ENCODE peak calls at places on chromosomes 3 and 15, in six cellular contexts. One of them, this sample, is unnamed.

GRCh38 chr3:17233398-17233800 is 348.6 kb downstream of the PLCL2 start:
- DNase-seq in kidney glomerular epithelial cell: peak; percentile 61
- DNase-seq in RPMI8226: peak; percentile 46
- DNase-seq in NCI-H345: peak; percentile 51
- DNase-seq in fibroblast of mammary gland: peak; percentile 77
- DNase-seq in skeletal muscle cell: peak; percentile 17
- DNase-seq in this sample: peak; percentile 67

GRCh38 chr3:173135059-173135458 is 6.0 kb downstream of the SPATA16 start:
- DNase-seq in NCI-H345: no peak
- DNase-seq in kidney glomerular epithelial cell: peak; percentile 43
- DNase-seq in fibroblast of mammary gland: no peak
- DNase-seq in RPMI8226: no peak
- DNase-seq in skeletal muscle cell: no peak
- DNase-seq in this sample: no peak

GRCh38 chr3:159928692-159929091 is 59.9 kb upstream of the IL12A start:
- DNase-seq in RPMI8226: no peak
- DNase-seq in NCI-H345: no peak
- DNase-seq in fibroblast of mammary gland: peak; percentile 98
- DNase-seq in skeletal muscle cell: peak; percentile 99
- DNase-seq in kidney glomerular epithelial cell: peak; percentile 99
- DNase-seq in this sample: peak; percentile 98

GRCh38 chr3:54083901-54084300 is 38.5 kb upstream of the CACNA2D3 start:
- DNase-seq in kidney glomerular epithelial cell: no peak
- DNase-seq in skeletal muscle cell: no peak
- DNase-seq in fibroblast of mammary gland: no peak
- DNase-seq in RPMI8226: no peak
- DNase-seq in NCI-H345: no peak
- DNase-seq in this sample: no peak

GRCh38 chr3:19972056-19972455 is 25.2 kb downstream of the RAB5A start:
- DNase-seq in NCI-H345: no peak
- DNase-seq in fibroblast of mammary gland: peak; percentile 12
- DNase-seq in RPMI8226: no peak
- DNase-seq in kidney glomerular epithelial cell: no peak
- DNase-seq in skeletal muscle cell: no peak
- DNase-seq in this sample: peak; percentile 62

GRCh38 chr3:131361464-131362421 is 19.8 kb upstream of the NUDT16 start:
- DNase-seq in fibroblast of mammary gland: peak; percentile 64
- DNase-seq in NCI-H345: peak; percentile 31
- DNase-seq in RPMI8226: no peak
- DNase-seq in kidney glomerular epithelial cell: peak; percentile 53
- DNase-seq in skeletal muscle cell: no peak
- DNase-seq in this sample: peak; percentile 10

GRCh38 chr15:70253461-70254156 is 155.9 kb upstream of the TLE3 start:
- DNase-seq in RPMI8226: no peak
- DNase-seq in NCI-H345: no peak
- DNase-seq in skeletal muscle cell: no peak
- DNase-seq in kidney glomerular epithelial cell: no peak
- DNase-seq in fibroblast of mammary gland: no peak
- DNase-seq in this sample: no peak

GRCh38 chr3:33377931-33378330 is 62.3 kb downstream of the UBP1 start:
- DNase-seq in RPMI8226: no peak
- DNase-seq in kidney glomerular epithelial cell: peak; percentile 12
- DNase-seq in fibroblast of mammary gland: peak; percentile 82
- DNase-seq in NCI-H345: no peak
- DNase-seq in skeletal muscle cell: no peak
- DNase-seq in this sample: peak; percentile 84

GRCh38 chr15:74619916-74620635 is 4.4 kb downstream of the CLK3 start:
- DNase-seq in skeletal muscle cell: no peak
- DNase-seq in NCI-H345: no peak
- DNase-seq in kidney glomerular epithelial cell: no peak
- DNase-seq in RPMI8226: no peak
- DNase-seq in fibroblast of mammary gland: no peak
- DNase-seq in this sample: no peak

GRCh38 chr15:67074886-67075229 is 9.5 kb downstream of the SMAD3 start:
- DNase-seq in fibroblast of mammary gland: peak; percentile 47
- DNase-seq in NCI-H345: no peak
- DNase-seq in kidney glomerular epithelial cell: no peak
- DNase-seq in skeletal muscle cell: no peak
- DNase-seq in RPMI8226: no peak
- DNase-seq in this sample: peak; percentile 24

GRCh38 chr3:196800742-196801141 is 61.1 kb downstream of the PAK2 start:
- DNase-seq in RPMI8226: no peak
- DNase-seq in skeletal muscle cell: no peak
- DNase-seq in kidney glomerular epithelial cell: no peak
- DNase-seq in fibroblast of mammary gland: no peak
- DNase-seq in NCI-H345: no peak
- DNase-seq in this sample: no peak

GRCh38 chr3:10006762-10007090 is 19.5 kb upstream of the FANCD2 start:
- DNase-seq in kidney glomerular epithelial cell: no peak
- DNase-seq in RPMI8226: no peak
- DNase-seq in fibroblast of mammary gland: no peak
- DNase-seq in skeletal muscle cell: no peak
- DNase-seq in NCI-H345: no peak
- DNase-seq in this sample: no peak

GRCh38 chr15:70054366-70054765 is 43.4 kb downstream of the TLE3 start:
- DNase-seq in NCI-H345: no peak
- DNase-seq in RPMI8226: no peak
- DNase-seq in kidney glomerular epithelial cell: no peak
- DNase-seq in skeletal muscle cell: no peak
- DNase-seq in fibroblast of mammary gland: no peak
- DNase-seq in this sample: no peak

GRCh38 chr15:38144921-38145320 is 107.7 kb upstream of the SPRED1 start:
- DNase-seq in skeletal muscle cell: no peak
- DNase-seq in fibroblast of mammary gland: peak; percentile 68
- DNase-seq in kidney glomerular epithelial cell: no peak
- DNase-seq in NCI-H345: no peak
- DNase-seq in RPMI8226: no peak
- DNase-seq in this sample: peak; percentile 30

GRCh38 chr3:172707967-172708366 is 2.9 kb downstream of the NCEH1 start:
- DNase-seq in fibroblast of mammary gland: peak; percentile 37
- DNase-seq in kidney glomerular epithelial cell: no peak
- DNase-seq in NCI-H345: no peak
- DNase-seq in skeletal muscle cell: no peak
- DNase-seq in RPMI8226: no peak
- DNase-seq in this sample: peak; percentile 86

GRCh38 chr15:51314391-51315337 is 23.7 kb downstream of the CYP19A1 start:
- DNase-seq in RPMI8226: no peak
- DNase-seq in skeletal muscle cell: no peak
- DNase-seq in NCI-H345: no peak
- DNase-seq in kidney glomerular epithelial cell: no peak
- DNase-seq in fibroblast of mammary gland: no peak
- DNase-seq in this sample: no peak

GRCh38 chr15:72685925-72686794 is at the start of the genes BBS4 and HIGD2B:
- DNase-seq in kidney glomerular epithelial cell: no peak
- DNase-seq in RPMI8226: peak; percentile 98
- DNase-seq in fibroblast of mammary gland: peak; percentile 83
- DNase-seq in skeletal muscle cell: peak; percentile 38
- DNase-seq in NCI-H345: no peak
- DNase-seq in this sample: peak; percentile 83

GRCh38 chr15:55088207-55088606 is 108.5 kb downstream of the RSL24D1 start:
- DNase-seq in NCI-H345: no peak
- DNase-seq in RPMI8226: no peak
- DNase-seq in skeletal muscle cell: no peak
- DNase-seq in fibroblast of mammary gland: no peak
- DNase-seq in kidney glomerular epithelial cell: no peak
- DNase-seq in this sample: no peak

GRCh38 chr3:104102386-104102785 is 1264.3 kb upstream of the ALCAM start:
- DNase-seq in skeletal muscle cell: peak; percentile 41
- DNase-seq in RPMI8226: peak; percentile 52
- DNase-seq in kidney glomerular epithelial cell: peak; percentile 62
- DNase-seq in fibroblast of mammary gland: peak; percentile 55
- DNase-seq in NCI-H345: peak; percentile 27
- DNase-seq in this sample: peak; percentile 55

GRCh38 chr15:88878720-88879184 is 16.6 kb downstream of the HAPLN3 start:
- DNase-seq in skeletal muscle cell: no peak
- DNase-seq in RPMI8226: peak; percentile 86
- DNase-seq in fibroblast of mammary gland: peak; percentile 44
- DNase-seq in kidney glomerular epithelial cell: peak; percentile 18
- DNase-seq in NCI-H345: peak; percentile 35
- DNase-seq in this sample: peak; percentile 35

GRCh38 chr15:56735589-56735988 is 2.3 kb upstream of the ZNF280D start:
- DNase-seq in NCI-H345: no peak
- DNase-seq in fibroblast of mammary gland: no peak
- DNase-seq in kidney glomerular epithelial cell: no peak
- DNase-seq in RPMI8226: no peak
- DNase-seq in skeletal muscle cell: no peak
- DNase-seq in this sample: no peak

GRCh38 chr15:28117591-28117990 is 18.5 kb upstream of the OCA2 start:
- DNase-seq in RPMI8226: no peak
- DNase-seq in NCI-H345: no peak
- DNase-seq in kidney glomerular epithelial cell: no peak
- DNase-seq in skeletal muscle cell: no peak
- DNase-seq in fibroblast of mammary gland: no peak
- DNase-seq in this sample: no peak

GRCh38 chr3:123026551-123027291 is 842 bp downstream of the SEMA5B start:
- DNase-seq in NCI-H345: no peak
- DNase-seq in fibroblast of mammary gland: no peak
- DNase-seq in kidney glomerular epithelial cell: no peak
- DNase-seq in RPMI8226: no peak
- DNase-seq in skeletal muscle cell: no peak
- DNase-seq in this sample: no peak

GRCh38 chr15:21261396-21261964 is 178.8 kb downstream of the POTEB3 start:
- DNase-seq in skeletal muscle cell: no peak
- DNase-seq in NCI-H345: no peak
- DNase-seq in kidney glomerular epithelial cell: no peak
- DNase-seq in fibroblast of mammary gland: no peak
- DNase-seq in RPMI8226: peak; percentile 70
- DNase-seq in this sample: no peak

GRCh38 chr3:37594873-37595783 is 266.6 kb upstream of the CTDSPL start:
- DNase-seq in NCI-H345: no peak
- DNase-seq in kidney glomerular epithelial cell: no peak
- DNase-seq in fibroblast of mammary gland: no peak
- DNase-seq in RPMI8226: no peak
- DNase-seq in skeletal muscle cell: no peak
- DNase-seq in this sample: no peak

GRCh38 chr15:68412218-68412617 is 19.7 kb downstream of the ITGA11 start:
- DNase-seq in RPMI8226: no peak
- DNase-seq in skeletal muscle cell: no peak
- DNase-seq in NCI-H345: no peak
- DNase-seq in fibroblast of mammary gland: no peak
- DNase-seq in kidney glomerular epithelial cell: no peak
- DNase-seq in this sample: no peak

GRCh38 chr15:35606345-35606744 is 60.4 kb upstream of the DPH6 start:
- DNase-seq in RPMI8226: no peak
- DNase-seq in skeletal muscle cell: no peak
- DNase-seq in kidney glomerular epithelial cell: no peak
- DNase-seq in NCI-H345: no peak
- DNase-seq in fibroblast of mammary gland: no peak
- DNase-seq in this sample: no peak

GRCh38 chr3:87390821-87391220 is 114.4 kb upstream of the POU1F1 start:
- DNase-seq in skeletal muscle cell: no peak
- DNase-seq in NCI-H345: no peak
- DNase-seq in fibroblast of mammary gland: no peak
- DNase-seq in RPMI8226: no peak
- DNase-seq in kidney glomerular epithelial cell: no peak
- DNase-seq in this sample: no peak

GRCh38 chr3:45082139-45082538 is 56.0 kb downstream of the CLEC3B start:
- DNase-seq in skeletal muscle cell: no peak
- DNase-seq in kidney glomerular epithelial cell: no peak
- DNase-seq in RPMI8226: no peak
- DNase-seq in fibroblast of mammary gland: peak; percentile 53
- DNase-seq in NCI-H345: no peak
- DNase-seq in this sample: peak; percentile 46

GRCh38 chr15:98943609-98944111 is 63.9 kb downstream of the PGPEP1L start:
- DNase-seq in fibroblast of mammary gland: peak; percentile 28
- DNase-seq in NCI-H345: no peak
- DNase-seq in kidney glomerular epithelial cell: peak; percentile 3
- DNase-seq in RPMI8226: no peak
- DNase-seq in skeletal muscle cell: no peak
- DNase-seq in this sample: peak; percentile 65

GRCh38 chr3:78839710-78840109 is 928.1 kb downstream of the ROBO1 start:
- DNase-seq in kidney glomerular epithelial cell: no peak
- DNase-seq in NCI-H345: no peak
- DNase-seq in skeletal muscle cell: no peak
- DNase-seq in RPMI8226: no peak
- DNase-seq in fibroblast of mammary gland: no peak
- DNase-seq in this sample: peak; percentile 57

GRCh38 chr3:66405701-66406091 is 95.1 kb downstream of the LRIG1 start:
- DNase-seq in NCI-H345: no peak
- DNase-seq in fibroblast of mammary gland: peak; percentile 93
- DNase-seq in RPMI8226: no peak
- DNase-seq in skeletal muscle cell: no peak
- DNase-seq in kidney glomerular epithelial cell: no peak
- DNase-seq in this sample: peak; percentile 94

GRCh38 chr15:63487076-63487757 is 17.2 kb upstream of the USP3 start:
- DNase-seq in kidney glomerular epithelial cell: peak; percentile 42
- DNase-seq in NCI-H345: no peak
- DNase-seq in RPMI8226: peak; percentile 91
- DNase-seq in fibroblast of mammary gland: peak; percentile 73
- DNase-seq in skeletal muscle cell: no peak
- DNase-seq in this sample: peak; percentile 61

GRCh38 chr3:97863025-97863424 is 41.2 kb downstream of the CRYBG3 start:
- DNase-seq in NCI-H345: no peak
- DNase-seq in fibroblast of mammary gland: peak; percentile 24
- DNase-seq in RPMI8226: no peak
- DNase-seq in kidney glomerular epithelial cell: peak; percentile 11
- DNase-seq in skeletal muscle cell: no peak
- DNase-seq in this sample: peak; percentile 12

GRCh38 chr3:115695081-115695480 is 71.8 kb downstream of the GAP43 start:
- DNase-seq in kidney glomerular epithelial cell: no peak
- DNase-seq in skeletal muscle cell: no peak
- DNase-seq in fibroblast of mammary gland: no peak
- DNase-seq in NCI-H345: no peak
- DNase-seq in RPMI8226: no peak
- DNase-seq in this sample: no peak

GRCh38 chr15:92400980-92401787 is 7.5 kb downstream of the ST8SIA2 start:
- DNase-seq in fibroblast of mammary gland: no peak
- DNase-seq in kidney glomerular epithelial cell: no peak
- DNase-seq in NCI-H345: no peak
- DNase-seq in skeletal muscle cell: no peak
- DNase-seq in RPMI8226: no peak
- DNase-seq in this sample: no peak

This sample was measured in IMR-90.